ENCODE peak calls at places on chromosomes 13 and 19, in four cellular contexts. B is PC-9, P is astrocyte, L is endothelial cell. I is an unnamed sample.

GRCh38 chr13:48273346-48273745 is 30.2 kb upstream of the RB1 start:
- DNase-seq in B (no peak), P (no peak), L (no peak), I (no peak)

GRCh38 chr19:33098023-33098652 is 17.2 kb downstream of the GPATCH1 start:
- DNase-seq in B (peak; percentile 83), P (no peak), L (no peak), I (peak; percentile 29)

GRCh38 chr19:35044317-35045117 is 3.0 kb downstream of the HPN start:
- DNase-seq in B (no peak), P (no peak), L (peak; percentile 71), I (peak; percentile 77)

GRCh38 chr19:13079542-13079986 is 23.1 kb downstream of the LYL1 start:
- DNase-seq in B (no peak), P (no peak), L (no peak), I (no peak)

GRCh38 chr19:31121501-31121900 is 227.7 kb downstream of the TSHZ3 start:
- DNase-seq in B (no peak), P (no peak), L (no peak), I (no peak)

GRCh38 chr13:26485786-26486185 is 71.7 kb upstream of the WASF3 start:
- DNase-seq in B (no peak), P (no peak), L (no peak), I (no peak)

GRCh38 chr13:21675095-21676007 is 4.5 kb downstream of the FGF9 start:
- DNase-seq in B (no peak), P (no peak), L (no peak), I (no peak)

GRCh38 chr19:3538965-3539742 is at the start of gene TEKTIP1:
- DNase-seq in B (no peak), P (no peak), L (no peak), I (no peak)

GRCh38 chr19:30207357-30207756 is 164.8 kb upstream of the ZNF536 start:
- DNase-seq in B (no peak), P (no peak), L (no peak), I (no peak)

GRCh38 chr13:51806571-51806970 is 2.6 kb upstream of the DHRS12 start:
- DNase-seq in B (no peak), P (peak; percentile 33), L (no peak), I (no peak)

GRCh38 chr13:20700288-20700687 is 3.2 kb upstream of the IL17D start:
- DNase-seq in B (no peak), P (no peak), L (no peak), I (no peak)

GRCh38 chr19:28608292-28608691 is 604.7 kb downstream of the UQCRFS1 start:
- DNase-seq in B (no peak), P (no peak), L (no peak), I (no peak)

GRCh38 chr13:73934771-73935170 is 199.4 kb downstream of the KLF12 start:
- DNase-seq in B (no peak), P (no peak), L (no peak), I (no peak)

GRCh38 chr13:43433691-43434121 is 353.1 kb downstream of the ENOX1 start:
- DNase-seq in B (peak; percentile 52), P (no peak), L (no peak), I (peak; percentile 12)

GRCh38 chr19:35773020-35773809 is 2.1 kb upstream of the ARHGAP33 start:
- DNase-seq in B (peak; percentile 51), P (peak; percentile 12), L (no peak), I (peak; percentile 45)

GRCh38 chr13:110407531-110407930 is 100.4 kb downstream of the COL4A2 start:
- DNase-seq in B (no peak), P (no peak), L (no peak), I (no peak)

GRCh38 chr13:31951215-31951678 is 80.3 kb upstream of the FRY start:
- DNase-seq in B (peak; percentile 76), P (peak; percentile 14), L (no peak), I (peak; percentile 51)

DNA sequence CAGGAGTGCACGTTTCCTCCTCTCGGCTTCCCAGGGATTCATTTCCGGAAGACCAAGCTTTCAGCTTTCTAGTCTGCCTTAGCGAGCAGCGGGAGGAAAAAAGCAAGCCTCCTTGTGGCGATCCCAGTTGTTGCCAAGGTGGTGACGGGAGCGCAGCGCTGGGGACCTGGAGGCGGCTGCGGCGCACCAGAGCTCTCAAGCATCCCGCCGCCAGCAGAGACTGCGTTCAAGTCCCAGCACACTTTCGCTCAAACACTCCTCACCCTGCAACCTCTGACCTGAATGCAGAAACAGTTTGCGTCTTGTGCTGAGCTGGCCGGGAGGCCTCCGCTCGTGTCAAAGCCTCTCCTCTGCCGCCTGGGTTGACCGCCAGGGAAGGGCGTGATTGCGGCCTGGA is 4.9 kb downstream of the GSX1 start:
- DNase-seq in B (no peak), P (no peak), L (peak; percentile 79), I (peak; percentile 16)
- TF ChIP-seq CTCF in B (no peak), P (no peak), L (peak; percentile 47), I (peak; percentile 27)

DNA sequence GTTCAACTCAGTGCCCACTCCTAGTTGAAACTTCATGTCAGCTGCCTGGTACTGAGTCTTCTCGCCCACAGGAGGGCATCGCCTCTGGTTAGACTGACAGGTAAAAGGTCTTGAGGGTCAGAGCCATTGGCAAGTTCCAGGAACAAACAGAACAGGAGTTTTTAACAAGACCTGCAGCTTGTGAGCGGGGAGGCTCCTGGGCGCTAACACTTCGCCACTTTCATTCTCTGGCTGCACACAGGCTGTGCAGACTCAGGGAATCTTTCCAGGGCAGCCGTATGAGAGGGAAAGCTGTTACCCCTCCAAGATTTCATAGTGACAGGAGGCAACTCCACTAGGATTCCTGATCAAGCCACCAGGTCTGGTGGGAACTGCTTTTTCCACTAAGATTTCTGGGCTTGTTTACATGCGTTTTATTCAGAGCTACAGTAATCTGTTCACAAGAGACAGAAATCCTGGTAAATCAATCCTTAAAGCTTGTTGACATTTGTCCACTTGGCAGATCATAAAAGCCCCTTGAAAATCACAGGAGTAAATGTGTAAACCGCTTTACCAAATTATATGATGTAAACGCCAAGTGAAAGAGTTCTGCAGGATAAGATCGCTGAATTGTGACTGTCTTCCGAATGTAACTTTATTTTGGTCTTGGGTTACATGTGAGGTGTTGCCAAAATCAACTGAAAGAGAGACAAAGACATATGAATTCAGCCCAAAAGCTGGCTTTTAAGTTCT is 190.6 kb downstream of the MZT1 start:
- DNase-seq in B (no peak), P (peak; percentile 40), L (no peak), I (no peak)
- TF ChIP-seq CTCF in B (no peak), P (no peak), L (no peak), I (no peak)

GRCh38 chr19:11534538-11534937 is 4.1 kb upstream of the CNN1 start:
- DNase-seq in B (no peak), P (no peak), L (no peak), I (no peak)

GRCh38 chr19:11528551-11529341 is at the start of gene ECSIT:
- DNase-seq in B (peak; percentile 99), P (peak; percentile 95), L (peak; percentile 91), I (peak; percentile 100)

GRCh38 chr19:11535792-11536595 is 2.7 kb upstream of the CNN1 start:
- DNase-seq in B (peak; percentile 75), P (peak; percentile 66), L (peak; percentile 97), I (peak; percentile 86)

GRCh38 chr19:11530432-11530831 is 1.5 kb upstream of the ECSIT start:
- DNase-seq in B (peak; percentile 58), P (peak; percentile 68), L (peak; percentile 26), I (peak; percentile 95)
- TF ChIP-seq CTCF in B (no peak), P (no peak), L (no peak), I (no peak)

GRCh38 chr13:24265453-24265852 is 43.9 kb upstream of the C1QTNF9 start:
- DNase-seq in B (no peak), P (no peak), L (no peak), I (no peak)

GRCh38 chr13:24269803-24270202 is 39.6 kb upstream of the C1QTNF9 start:
- DNase-seq in B (no peak), P (no peak), L (no peak), I (no peak)

GRCh38 chr13:24264976-24265375 is 44.4 kb upstream of the C1QTNF9 start:
- DNase-seq in B (no peak), P (no peak), L (no peak), I (no peak)

GRCh38 chr13:24267283-24267682 is 42.1 kb upstream of the C1QTNF9 start:
- DNase-seq in B (no peak), P (no peak), L (no peak), I (no peak)

DNA sequence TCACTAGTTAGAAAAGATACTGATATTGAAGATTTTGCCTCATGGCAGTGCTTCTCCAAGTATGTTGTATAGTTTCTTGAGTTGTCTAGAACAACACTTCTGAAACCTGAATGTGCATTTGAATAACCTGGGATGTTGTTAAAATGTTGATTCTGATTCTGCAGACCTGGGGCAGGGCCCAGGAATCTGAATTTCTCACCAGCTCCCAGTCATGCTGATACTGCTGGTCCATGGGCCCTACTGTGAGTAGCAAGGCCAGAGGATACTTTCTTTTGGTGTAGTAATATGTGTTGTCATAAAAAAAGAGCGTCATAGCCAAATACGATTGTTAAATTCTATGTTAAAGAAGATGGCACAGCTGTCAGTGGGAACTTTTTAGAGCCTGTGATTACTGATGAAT is 41.6 kb upstream of the C1QTNF9 start:
- DNase-seq in B (no peak), P (no peak), L (no peak), I (no peak)
- TF ChIP-seq CTCF in B (no peak), P (no peak), L (no peak), I (no peak)

DNA sequence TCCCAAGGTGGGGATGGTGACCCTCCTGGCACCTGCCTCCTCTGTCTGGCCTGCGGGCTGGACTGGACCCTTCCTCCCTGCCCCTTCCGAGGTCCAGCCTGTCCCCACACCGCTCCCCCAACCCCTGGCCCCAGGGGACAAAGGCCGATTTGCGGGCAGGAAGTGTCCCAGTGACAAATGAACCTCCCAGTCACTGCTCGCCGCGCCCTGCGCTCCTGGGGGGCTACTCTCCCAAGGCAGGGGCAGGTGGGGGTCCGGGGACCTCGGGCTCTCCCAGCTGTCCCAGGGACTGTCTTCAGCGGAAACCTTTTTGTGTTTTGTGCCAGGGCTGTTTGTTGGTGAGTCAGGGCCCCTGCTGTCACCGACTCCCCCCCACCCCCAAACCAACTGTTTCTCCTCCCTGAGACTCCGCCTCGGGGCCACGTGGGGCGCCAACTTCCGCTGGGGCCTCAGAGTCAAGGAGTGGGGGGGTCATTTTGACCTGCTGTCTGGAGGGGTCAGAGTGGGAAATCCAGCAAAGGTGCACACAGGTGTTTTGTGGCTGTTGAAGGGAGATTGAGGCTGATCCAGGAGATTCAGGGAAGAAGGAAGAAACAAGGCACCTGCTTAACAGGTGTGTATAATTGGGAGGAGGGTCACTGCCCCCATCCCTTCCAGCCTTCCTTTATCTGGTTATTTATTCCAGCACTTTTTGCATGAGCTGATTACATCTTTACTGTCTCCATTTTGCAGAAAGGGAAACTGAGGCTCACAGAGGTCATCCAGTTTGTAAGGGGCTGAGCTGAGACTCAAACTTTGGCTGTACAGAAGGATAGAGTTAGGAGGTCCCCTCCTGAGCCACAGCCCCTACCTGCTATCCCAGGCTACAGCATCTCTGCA is 831 bp downstream of the PGPEP1 start:
- DNase-seq in B (peak; percentile 54), P (peak; percentile 22), L (no peak), I (peak; percentile 39)
- TF ChIP-seq CTCF in B (no peak), P (no peak), L (no peak), I (no peak)

GRCh38 chr13:91347996-91348905 is 764 bp downstream of the MIR17HG start:
- DNase-seq in B (no peak), P (peak; percentile 26), L (peak; percentile 49), I (peak; percentile 34)
- TF ChIP-seq CTCF in B (no peak), P (no peak), L (no peak), I (peak; percentile 4)

GRCh38 chr19:53626941-53627340 is 4.9 kb upstream of the DPRX start:
- DNase-seq in B (no peak), P (no peak), L (no peak), I (no peak)

GRCh38 chr19:53634768-53635167 is 3.0 kb downstream of the DPRX start:
- DNase-seq in B (no peak), P (no peak), L (no peak), I (no peak)

GRCh38 chr19:53631949-53632407 is at the start of gene DPRX:
- DNase-seq in B (no peak), P (no peak), L (no peak), I (no peak)
- TF ChIP-seq CTCF in B (no peak), P (no peak), L (no peak), I (no peak)

I was measured in MCF 10A.